ENCODE peak calls at places on chromosomes 7 and 10, in seven cellular contexts. L is OCI-LY7, J is GM23248, C is HCT116, H is H9, Y is IMR-90, A is fibroblast of lung. Q is an unnamed sample.

GRCh38 chr7:18495412-18496335 is at the start of gene HDAC9:
- DNase-seq in Y (peak; percentile 48), J (peak; percentile 83), L (peak; percentile 92), A (peak; percentile 77), C (no peak), H (peak; percentile 66), Q (peak; percentile 83)

GRCh38 chr7:39720586-39720985 is 97.2 kb downstream of the RALA start:
- DNase-seq in H (no peak), Y (no peak), L (no peak), J (no peak), A (peak; percentile 70), C (no peak), Q (no peak)

GRCh38 chr10:124296121-124296812 is 122.5 kb downstream of the OAT start:
- DNase-seq in C (no peak), L (no peak), A (peak; percentile 44), H (peak; percentile 40), J (peak; percentile 22), Y (no peak), Q (no peak)

GRCh38 chr10:71638087-71638576 is 81.4 kb downstream of the C10orf105 start:
- DNase-seq in H (peak; percentile 60), A (no peak), C (no peak), L (peak; percentile 73), Y (no peak), J (no peak), Q (peak; percentile 55)

GRCh38 chr10:69956833-69957230 is 95.8 kb upstream of the MACROH2A2 start:
- DNase-seq in C (no peak), H (no peak), Y (no peak), L (no peak), J (no peak), A (no peak), Q (no peak)

GRCh38 chr10:69501657-69502056 is 50.4 kb downstream of the TSPAN15 start:
- DNase-seq in L (no peak), A (no peak), Y (no peak), H (peak; percentile 21), J (no peak), C (no peak), Q (no peak)

GRCh38 chr7:491292-491957 is 28.2 kb downstream of the PDGFA start:
- DNase-seq in C (no peak), L (no peak), J (no peak), Y (no peak), H (no peak), A (no peak), Q (no peak)

GRCh38 chr10:15068802-15069201 is 19.8 kb downstream of the ACBD7 start:
- DNase-seq in A (peak; percentile 24), C (no peak), Y (peak; percentile 61), H (no peak), L (no peak), J (peak; percentile 62), Q (no peak)

GRCh38 chr7:25073451-25073850 is 51.6 kb downstream of the CYCS start:
- DNase-seq in L (peak; percentile 7), H (no peak), A (peak; percentile 52), J (peak; percentile 66), C (no peak), Y (peak; percentile 86), Q (no peak)

GRCh38 chr10:92074126-92074887 is 150.7 kb downstream of the BTAF1 start:
- DNase-seq in J (peak; percentile 15), A (no peak), Y (peak; percentile 6), H (no peak), C (peak; percentile 27), L (peak; percentile 44), Q (no peak)

GRCh38 chr10:38008006-38008405 is 2.5 kb upstream of the ZNF33A start:
- DNase-seq in L (no peak), J (no peak), A (no peak), C (no peak), H (no peak), Y (no peak), Q (no peak)

GRCh38 chr7:99420213-99420612 is 11.4 kb downstream of the BUD31 start:
- DNase-seq in J (no peak), Y (no peak), C (no peak), A (no peak), L (no peak), H (no peak), Q (no peak)

DNA sequence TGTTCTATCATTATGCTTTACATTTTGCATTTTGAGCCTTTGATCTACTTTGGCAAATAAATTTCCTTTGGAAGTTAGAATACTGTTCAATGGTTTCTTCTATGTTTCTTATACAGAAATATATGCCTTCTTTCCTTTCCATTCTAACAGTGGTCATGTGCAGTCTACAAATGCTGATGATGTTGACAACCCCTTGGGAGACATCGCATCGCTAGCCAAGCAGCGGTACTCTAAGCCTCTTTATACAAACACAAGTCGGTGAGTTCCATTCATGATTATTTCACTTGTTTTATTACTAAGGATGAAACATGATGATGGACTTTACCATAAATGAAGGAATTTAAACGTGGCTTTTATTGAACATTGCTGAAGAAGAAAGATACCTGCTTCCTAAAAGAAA is 48.1 kb upstream of the ZPBP start:
- DNase-seq in L (peak; percentile 53), J (no peak), C (no peak), H (no peak), Y (no peak), A (no peak), Q (no peak)
- H3K4me2 ChIP-seq in L (peak overlapping the region; percentile 48), J (no peak overlapping the region), C (no peak overlapping the region), H (no peak overlapping the region), Y (no peak overlapping the region), A (no peak overlapping the region), Q (no peak overlapping the region)

GRCh38 chr10:93268021-93268420 is 194.3 kb downstream of the CYP26A1 start:
- DNase-seq in J (no peak), Y (no peak), A (no peak), C (no peak), H (no peak), L (no peak), Q (no peak)
- H3K4me2 ChIP-seq in J (no peak overlapping the region), Y (no peak overlapping the region), A (no peak overlapping the region), C (no peak overlapping the region), H (no peak overlapping the region), L (no peak overlapping the region), Q (no peak overlapping the region)

DNA sequence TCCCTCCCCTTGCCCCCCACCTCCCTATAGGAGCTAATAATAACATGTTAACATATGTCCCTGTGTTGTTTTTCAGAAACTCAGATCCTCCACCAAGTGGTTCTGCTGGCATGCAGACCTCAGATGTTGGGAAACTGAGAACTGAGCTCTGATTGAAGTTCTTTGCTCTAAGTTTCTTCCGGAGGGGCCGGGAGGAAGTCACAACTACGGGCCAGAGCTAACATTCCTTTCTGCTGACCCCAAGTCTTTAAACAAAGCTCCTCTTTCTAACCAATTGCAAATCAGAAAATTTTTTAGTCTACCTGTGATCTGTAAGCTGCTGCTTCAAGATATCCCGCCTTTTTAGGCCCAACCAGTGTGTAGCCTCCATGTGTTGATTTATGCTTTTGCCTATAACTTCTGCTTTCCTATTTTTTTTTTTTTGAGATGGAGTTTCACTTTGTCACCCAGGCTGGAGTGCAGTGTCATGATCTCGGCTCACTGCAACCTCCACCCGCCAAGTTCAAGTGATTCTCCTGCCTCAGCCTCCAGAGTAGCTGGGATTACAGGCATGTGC is 66.6 kb downstream of the LYZL1 start:
- DNase-seq in A (no peak), H (no peak), C (no peak), L (no peak), Y (no peak), J (no peak), Q (no peak)
- H3K4me2 ChIP-seq in A (no peak overlapping the region), H (no peak overlapping the region), C (no peak overlapping the region), L (no peak overlapping the region), Y (peak overlapping the region; percentile 49), J (no peak overlapping the region), Q (no peak overlapping the region)

GRCh38 chr10:95289003-95289920 is 1.5 kb downstream of the PDLIM1 start:
- DNase-seq in L (peak; percentile 41), C (no peak), A (no peak), Y (no peak), H (peak; percentile 60), J (peak; percentile 61), Q (peak; percentile 40)
- H3K4me2 ChIP-seq in L (peak overlapping the region; percentile 70), C (peak overlapping the region; percentile 88), A (peak overlapping the region; percentile 82), Y (peak overlapping the region; percentile 71), H (peak overlapping the region; percentile 94), J (peak overlapping the region; percentile 100), Q (peak overlapping the region; percentile 99)

GRCh38 chr7:33745934-33746333 is 159.4 kb upstream of the BMPER start:
- DNase-seq in C (no peak), A (peak; percentile 52), Y (peak; percentile 72), J (peak; percentile 34), H (no peak), L (no peak), Q (no peak)

GRCh38 chr7:33753881-33754525 is 151.3 kb upstream of the BMPER start:
- DNase-seq in J (no peak), A (no peak), H (no peak), Y (peak; percentile 20), C (no peak), L (no peak), Q (no peak)

GRCh38 chr7:33751395-33751794 is 153.9 kb upstream of the BMPER start:
- DNase-seq in A (no peak), Y (no peak), J (no peak), H (no peak), L (no peak), C (no peak), Q (no peak)

GRCh38 chr7:33748793-33749192 is 156.5 kb upstream of the BMPER start:
- DNase-seq in A (peak; percentile 49), H (no peak), Y (no peak), J (no peak), L (no peak), C (no peak), Q (no peak)

GRCh38 chr7:33750177-33750576 is 155.2 kb upstream of the BMPER start:
- DNase-seq in J (peak; percentile 63), L (no peak), H (no peak), A (peak; percentile 82), C (no peak), Y (peak; percentile 84), Q (no peak)
- H3K4me2 ChIP-seq in J (no peak overlapping the region), L (no peak overlapping the region), H (no peak overlapping the region), A (no peak overlapping the region), C (no peak overlapping the region), Y (no peak overlapping the region), Q (no peak overlapping the region)

GRCh38 chr7:143384148-143384547 is 3.0 kb downstream of the ZYX start:
- DNase-seq in A (peak; percentile 69), J (peak; percentile 82), H (no peak), Y (peak; percentile 59), L (no peak), C (no peak), Q (no peak)
- H3K4me2 ChIP-seq in A (peak overlapping the region; percentile 92), J (peak overlapping the region; percentile 99), H (no peak overlapping the region), Y (peak overlapping the region; percentile 93), L (no peak overlapping the region), C (no peak overlapping the region), Q (no peak overlapping the region)

DNA sequence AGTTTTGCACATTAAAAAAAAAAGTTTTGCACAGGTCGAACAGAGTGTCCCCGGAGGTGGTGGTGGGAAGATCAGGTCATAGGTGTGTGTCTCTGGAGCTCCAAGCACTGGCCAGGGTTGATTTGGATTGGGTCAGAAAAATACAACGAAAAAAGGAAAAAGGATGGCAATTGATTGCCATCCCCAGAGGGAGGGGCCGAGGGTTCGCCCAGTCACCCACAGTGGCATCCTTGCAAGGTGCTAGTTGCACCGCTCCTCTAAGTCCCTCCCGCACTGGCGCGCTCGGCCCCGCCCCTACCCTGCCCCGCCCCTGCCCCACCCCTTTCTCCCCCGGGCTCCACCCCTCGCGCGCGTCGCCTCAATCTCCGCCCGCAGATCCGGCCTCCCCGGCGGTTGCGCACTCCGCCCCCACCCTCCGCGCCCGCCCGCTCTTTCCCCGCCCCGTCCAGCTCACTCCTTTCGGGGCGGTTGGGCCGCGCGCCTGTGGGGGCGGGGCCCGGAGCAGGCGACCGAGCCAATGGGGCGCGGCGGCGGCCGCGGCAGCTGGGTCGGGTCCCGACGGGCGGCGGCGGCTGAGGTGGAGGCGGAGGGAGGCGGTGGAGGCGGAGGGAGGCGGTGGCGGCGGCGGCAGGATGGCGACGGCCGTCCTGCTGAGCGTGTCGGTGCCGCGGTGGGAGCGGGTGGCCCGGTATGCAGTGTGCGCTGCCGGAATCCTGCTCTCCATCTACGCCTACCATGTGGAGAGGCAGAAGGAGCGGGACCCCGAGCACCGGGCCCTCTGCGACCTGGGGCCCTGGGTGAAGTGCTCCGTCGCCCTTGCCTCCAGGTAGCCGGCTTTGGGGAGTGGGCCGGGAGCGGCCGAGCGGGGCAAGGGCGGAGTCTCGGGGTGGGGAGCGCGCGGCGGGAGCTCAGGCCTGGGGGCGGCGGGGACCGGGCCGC is 31.5 kb upstream of the ERV3-1 start:
- DNase-seq in L (peak; percentile 94), A (peak; percentile 90), Y (peak; percentile 88), J (peak; percentile 97), C (peak; percentile 82), H (peak; percentile 97), Q (peak; percentile 97)
- H3K4me2 ChIP-seq in L (peak overlapping the region; percentile 57), A (peak overlapping the region; percentile 35), Y (peak overlapping the region; percentile 34), J (peak overlapping the region; percentile 38), C (peak overlapping the region; percentile 53), H (peak overlapping the region; percentile 16), Q (peak overlapping the region; percentile 65)